ENCODE peak calls at places on chromosome 2, in six cellular contexts. G is left ventricle myocardium superior; P is NCI-H2081; Z is stimulated activated CD8-positive, alpha-beta memory T cell treated with anti-CD3 and anti-CD28 coated beads, Interleukin-7, amount 100 ng/mL, for 1 hour; H is stimulated activated CD4-positive, alpha-beta T cell treated with anti-CD3 and anti-CD28 coated beads, Interleukin-2, amount 100 ng/mL, for 24 hours; T is uterus. M is an unnamed sample.

GRCh38 chr2:172643142-172643541 is 87.3 kb downstream of the PDK1 start:
- DNase-seq in P (no peak), G (no peak), T (no peak), Z (no peak), H (peak), M (no peak)

GRCh38 chr2:223523541-223523940 is 78.6 kb downstream of the SCG2 start:
- DNase-seq in G (no peak), Z (no peak), T (no peak), H (no peak), P (no peak), M (no peak)

GRCh38 chr2:182018218-182018617 is 32.6 kb downstream of the PPP1R1C start:
- DNase-seq in T (no peak), G (no peak), H (no peak), P (no peak), Z (no peak), M (no peak)

GRCh38 chr2:143937563-143938346 is 582.2 kb downstream of the ZEB2 start:
- DNase-seq in P (peak), H (peak), T (no peak), G (no peak), Z (no peak), M (no peak)

GRCh38 chr2:48471048-48471474 is 58.9 kb upstream of the STON1 start:
- DNase-seq in Z (no peak), G (no peak), T (no peak), P (peak), H (no peak), M (peak)

GRCh38 chr2:215609089-215610032 is 173.5 kb upstream of the FN1 start:
- DNase-seq in T (no peak), P (no peak), G (no peak), H (no peak), Z (no peak), M (no peak)

GRCh38 chr2:98472132-98472650 is 27.5 kb downstream of the INPP4A start:
- DNase-seq in P (no peak), G (no peak), H (no peak), T (no peak), Z (no peak), M (no peak)

GRCh38 chr2:217732995-217733394 is 269.8 kb downstream of the TNS1 start:
- DNase-seq in G (no peak), Z (no peak), H (no peak), T (peak), P (no peak), M (no peak)